ENCODE peak calls at places on chromosomes 3 and 15, in nine cellular contexts. One of them, this sample, is unnamed.

GRCh38 chr3:193563999-193564398 is 9.3 kb upstream of the ATP13A4 start:
- DNase-seq in GM06990: no peak
- DNase-seq in astrocyte of the spinal cord: no peak
- DNase-seq in neural progenitor cell: peak
- DNase-seq in uterus: no peak
- DNase-seq in psoas muscle: no peak
- DNase-seq in breast epithelium: no peak
- DNase-seq in kidney epithelial cell: no peak
- DNase-seq in heart left ventricle: no peak
- DNase-seq in this sample: no peak

GRCh38 chr3:180319461-180319860 is 282.5 kb upstream of the TTC14 start:
- DNase-seq in GM06990: no peak
- DNase-seq in astrocyte of the spinal cord: no peak
- DNase-seq in neural progenitor cell: no peak
- DNase-seq in uterus: no peak
- DNase-seq in psoas muscle: no peak
- DNase-seq in breast epithelium: no peak
- DNase-seq in kidney epithelial cell: no peak
- DNase-seq in heart left ventricle: no peak
- DNase-seq in this sample: no peak

GRCh38 chr15:74655424-74655823 is 39.8 kb downstream of the CLK3 start:
- DNase-seq in GM06990: peak
- DNase-seq in astrocyte of the spinal cord: peak
- DNase-seq in neural progenitor cell: no peak
- DNase-seq in uterus: no peak
- DNase-seq in psoas muscle: no peak
- DNase-seq in breast epithelium: no peak
- DNase-seq in kidney epithelial cell: no peak
- DNase-seq in heart left ventricle: no peak
- DNase-seq in this sample: peak

GRCh38 chr15:46865155-46865554 is 852.1 kb upstream of the SEMA6D start:
- DNase-seq in GM06990: no peak
- DNase-seq in astrocyte of the spinal cord: no peak
- DNase-seq in neural progenitor cell: no peak
- DNase-seq in uterus: no peak
- DNase-seq in psoas muscle: no peak
- DNase-seq in breast epithelium: no peak
- DNase-seq in kidney epithelial cell: no peak
- DNase-seq in heart left ventricle: no peak
- DNase-seq in this sample: no peak

GRCh38 chr15:89783111-89783860 is 7.2 kb downstream of the MESP2 start:
- DNase-seq in GM06990: no peak
- DNase-seq in astrocyte of the spinal cord: peak
- DNase-seq in neural progenitor cell: no peak
- DNase-seq in uterus: no peak
- DNase-seq in psoas muscle: no peak
- DNase-seq in breast epithelium: no peak
- DNase-seq in kidney epithelial cell: no peak
- DNase-seq in heart left ventricle: no peak
- DNase-seq in this sample: no peak

GRCh38 chr3:158167737-158168469 is 58.0 kb downstream of the RSRC1 start:
- DNase-seq in GM06990: no peak
- DNase-seq in astrocyte of the spinal cord: peak
- DNase-seq in neural progenitor cell: no peak
- DNase-seq in uterus: no peak
- DNase-seq in psoas muscle: no peak
- DNase-seq in breast epithelium: no peak
- DNase-seq in kidney epithelial cell: peak
- DNase-seq in heart left ventricle: no peak
- DNase-seq in this sample: peak

GRCh38 chr15:94206463-94207167 is 24.7 kb upstream of the MCTP2 start:
- DNase-seq in GM06990: no peak
- DNase-seq in astrocyte of the spinal cord: peak
- DNase-seq in neural progenitor cell: no peak
- DNase-seq in uterus: no peak
- DNase-seq in psoas muscle: no peak
- DNase-seq in breast epithelium: no peak
- DNase-seq in kidney epithelial cell: no peak
- DNase-seq in heart left ventricle: no peak
- DNase-seq in this sample: peak

GRCh38 chr15:33278816-33279612 is 31.8 kb upstream of the RYR3 start:
- DNase-seq in GM06990: no peak
- DNase-seq in astrocyte of the spinal cord: peak
- DNase-seq in neural progenitor cell: no peak
- DNase-seq in uterus: no peak
- DNase-seq in psoas muscle: no peak
- DNase-seq in breast epithelium: no peak
- DNase-seq in kidney epithelial cell: peak
- DNase-seq in heart left ventricle: no peak
- DNase-seq in this sample: peak

GRCh38 chr3:116971531-116971930 is 262.0 kb downstream of the TUSC7 start:
- DNase-seq in GM06990: no peak
- DNase-seq in astrocyte of the spinal cord: no peak
- DNase-seq in neural progenitor cell: no peak
- DNase-seq in uterus: no peak
- DNase-seq in psoas muscle: no peak
- DNase-seq in breast epithelium: no peak
- DNase-seq in kidney epithelial cell: no peak
- DNase-seq in heart left ventricle: no peak
- DNase-seq in this sample: no peak

GRCh38 chr3:126166009-126166408 is 14.4 kb downstream of the ALDH1L1 start:
- DNase-seq in GM06990: no peak
- DNase-seq in astrocyte of the spinal cord: no peak
- DNase-seq in neural progenitor cell: no peak
- DNase-seq in uterus: no peak
- DNase-seq in psoas muscle: no peak
- DNase-seq in breast epithelium: no peak
- DNase-seq in kidney epithelial cell: no peak
- DNase-seq in heart left ventricle: no peak
- DNase-seq in this sample: no peak

GRCh38 chr3:14780927-14781507 is 37.7 kb upstream of the FGD5 start:
- DNase-seq in GM06990: peak
- DNase-seq in astrocyte of the spinal cord: peak
- DNase-seq in neural progenitor cell: peak
- DNase-seq in uterus: no peak
- DNase-seq in psoas muscle: peak
- DNase-seq in breast epithelium: no peak
- DNase-seq in kidney epithelial cell: peak
- DNase-seq in heart left ventricle: peak
- DNase-seq in this sample: no peak
- TF ChIP-seq CTCF in GM06990: peak
- TF ChIP-seq CTCF in astrocyte of the spinal cord: peak
- TF ChIP-seq CTCF in neural progenitor cell: peak
- TF ChIP-seq CTCF in uterus: peak
- TF ChIP-seq CTCF in psoas muscle: peak
- TF ChIP-seq CTCF in breast epithelium: peak
- TF ChIP-seq CTCF in kidney epithelial cell: peak
- TF ChIP-seq CTCF in heart left ventricle: peak
- TF ChIP-seq CTCF in this sample: peak

GRCh38 chr3:172626241-172626640 is 84.6 kb downstream of the NCEH1 start:
- DNase-seq in GM06990: no peak
- DNase-seq in astrocyte of the spinal cord: peak
- DNase-seq in neural progenitor cell: no peak
- DNase-seq in uterus: no peak
- DNase-seq in psoas muscle: no peak
- DNase-seq in breast epithelium: no peak
- DNase-seq in kidney epithelial cell: no peak
- DNase-seq in heart left ventricle: no peak
- DNase-seq in this sample: no peak

GRCh38 chr3:172624999-172625398 is 85.9 kb downstream of the NCEH1 start:
- DNase-seq in GM06990: no peak
- DNase-seq in astrocyte of the spinal cord: no peak
- DNase-seq in neural progenitor cell: no peak
- DNase-seq in uterus: no peak
- DNase-seq in psoas muscle: no peak
- DNase-seq in breast epithelium: no peak
- DNase-seq in kidney epithelial cell: no peak
- DNase-seq in heart left ventricle: no peak
- DNase-seq in this sample: no peak

GRCh38 chr3:172625404-172625803 is 85.5 kb downstream of the NCEH1 start:
- DNase-seq in GM06990: no peak
- DNase-seq in astrocyte of the spinal cord: no peak
- DNase-seq in neural progenitor cell: no peak
- DNase-seq in uterus: no peak
- DNase-seq in psoas muscle: no peak
- DNase-seq in breast epithelium: no peak
- DNase-seq in kidney epithelial cell: no peak
- DNase-seq in heart left ventricle: no peak
- DNase-seq in this sample: no peak

GRCh38 chr3:172622156-172622555 is 88.7 kb downstream of the NCEH1 start:
- DNase-seq in GM06990: no peak
- DNase-seq in astrocyte of the spinal cord: no peak
- DNase-seq in neural progenitor cell: no peak
- DNase-seq in uterus: no peak
- DNase-seq in psoas muscle: no peak
- DNase-seq in breast epithelium: no peak
- DNase-seq in kidney epithelial cell: no peak
- DNase-seq in heart left ventricle: no peak
- DNase-seq in this sample: no peak

GRCh38 chr3:172622916-172623700 is 87.8 kb downstream of the NCEH1 start:
- DNase-seq in GM06990: no peak
- DNase-seq in astrocyte of the spinal cord: peak
- DNase-seq in neural progenitor cell: peak
- DNase-seq in uterus: no peak
- DNase-seq in psoas muscle: no peak
- DNase-seq in breast epithelium: no peak
- DNase-seq in kidney epithelial cell: no peak
- DNase-seq in heart left ventricle: no peak
- DNase-seq in this sample: peak
- H3K4me3 ChIP-seq in GM06990: no peak
- H3K4me3 ChIP-seq in astrocyte of the spinal cord: no peak
- H3K4me3 ChIP-seq in neural progenitor cell: no peak
- H3K4me3 ChIP-seq in uterus: no peak
- H3K4me3 ChIP-seq in psoas muscle: no peak
- H3K4me3 ChIP-seq in breast epithelium: no peak
- H3K4me3 ChIP-seq in kidney epithelial cell: no peak
- H3K4me3 ChIP-seq in heart left ventricle: no peak
- H3K4me3 ChIP-seq in this sample: no peak

DNA sequence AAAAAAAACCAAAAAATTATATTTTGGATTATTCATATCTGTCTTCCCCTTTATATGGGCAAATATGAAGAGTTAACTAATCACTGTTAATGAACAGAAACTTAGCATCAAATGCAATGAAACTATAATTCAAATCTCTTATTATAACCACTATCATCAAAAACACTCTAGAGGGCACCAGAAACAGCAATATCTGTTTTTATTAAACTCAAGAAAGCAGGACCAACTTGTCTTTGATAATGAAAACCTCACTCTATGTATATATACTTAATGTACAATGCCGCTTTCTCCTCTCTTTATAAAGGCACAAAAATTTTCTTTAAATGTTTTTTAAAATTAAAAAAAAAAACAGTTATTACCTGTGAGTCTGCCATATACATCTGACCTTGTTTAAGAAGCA is 92.7 kb downstream of the UACA start:
- DNase-seq in GM06990: no peak
- DNase-seq in astrocyte of the spinal cord: peak
- DNase-seq in neural progenitor cell: no peak
- DNase-seq in uterus: no peak
- DNase-seq in psoas muscle: no peak
- DNase-seq in breast epithelium: no peak
- DNase-seq in kidney epithelial cell: no peak
- DNase-seq in heart left ventricle: no peak
- DNase-seq in this sample: peak
- TF ChIP-seq CTCF in GM06990: no peak
- TF ChIP-seq CTCF in astrocyte of the spinal cord: peak
- TF ChIP-seq CTCF in neural progenitor cell: peak
- TF ChIP-seq CTCF in uterus: no peak
- TF ChIP-seq CTCF in psoas muscle: no peak
- TF ChIP-seq CTCF in breast epithelium: no peak
- TF ChIP-seq CTCF in kidney epithelial cell: no peak
- TF ChIP-seq CTCF in heart left ventricle: no peak
- TF ChIP-seq CTCF in this sample: no peak

GRCh38 chr3:159733194-159733860 is 255.3 kb upstream of the IL12A start:
- DNase-seq in GM06990: no peak
- DNase-seq in astrocyte of the spinal cord: peak
- DNase-seq in neural progenitor cell: peak
- DNase-seq in uterus: no peak
- DNase-seq in psoas muscle: no peak
- DNase-seq in breast epithelium: no peak
- DNase-seq in kidney epithelial cell: no peak
- DNase-seq in heart left ventricle: no peak
- DNase-seq in this sample: peak

GRCh38 chr3:159734681-159735080 is 254.0 kb upstream of the IL12A start:
- DNase-seq in GM06990: no peak
- DNase-seq in astrocyte of the spinal cord: no peak
- DNase-seq in neural progenitor cell: no peak
- DNase-seq in uterus: no peak
- DNase-seq in psoas muscle: no peak
- DNase-seq in breast epithelium: no peak
- DNase-seq in kidney epithelial cell: no peak
- DNase-seq in heart left ventricle: no peak
- DNase-seq in this sample: no peak

GRCh38 chr3:159727506-159727905 is 261.1 kb upstream of the IL12A start:
- DNase-seq in GM06990: no peak
- DNase-seq in astrocyte of the spinal cord: no peak
- DNase-seq in neural progenitor cell: no peak
- DNase-seq in uterus: no peak
- DNase-seq in psoas muscle: no peak
- DNase-seq in breast epithelium: no peak
- DNase-seq in kidney epithelial cell: no peak
- DNase-seq in heart left ventricle: no peak
- DNase-seq in this sample: no peak

GRCh38 chr3:159731254-159731653 is 257.4 kb upstream of the IL12A start:
- DNase-seq in GM06990: no peak
- DNase-seq in astrocyte of the spinal cord: no peak
- DNase-seq in neural progenitor cell: no peak
- DNase-seq in uterus: no peak
- DNase-seq in psoas muscle: no peak
- DNase-seq in breast epithelium: no peak
- DNase-seq in kidney epithelial cell: no peak
- DNase-seq in heart left ventricle: no peak
- DNase-seq in this sample: no peak

DNA sequence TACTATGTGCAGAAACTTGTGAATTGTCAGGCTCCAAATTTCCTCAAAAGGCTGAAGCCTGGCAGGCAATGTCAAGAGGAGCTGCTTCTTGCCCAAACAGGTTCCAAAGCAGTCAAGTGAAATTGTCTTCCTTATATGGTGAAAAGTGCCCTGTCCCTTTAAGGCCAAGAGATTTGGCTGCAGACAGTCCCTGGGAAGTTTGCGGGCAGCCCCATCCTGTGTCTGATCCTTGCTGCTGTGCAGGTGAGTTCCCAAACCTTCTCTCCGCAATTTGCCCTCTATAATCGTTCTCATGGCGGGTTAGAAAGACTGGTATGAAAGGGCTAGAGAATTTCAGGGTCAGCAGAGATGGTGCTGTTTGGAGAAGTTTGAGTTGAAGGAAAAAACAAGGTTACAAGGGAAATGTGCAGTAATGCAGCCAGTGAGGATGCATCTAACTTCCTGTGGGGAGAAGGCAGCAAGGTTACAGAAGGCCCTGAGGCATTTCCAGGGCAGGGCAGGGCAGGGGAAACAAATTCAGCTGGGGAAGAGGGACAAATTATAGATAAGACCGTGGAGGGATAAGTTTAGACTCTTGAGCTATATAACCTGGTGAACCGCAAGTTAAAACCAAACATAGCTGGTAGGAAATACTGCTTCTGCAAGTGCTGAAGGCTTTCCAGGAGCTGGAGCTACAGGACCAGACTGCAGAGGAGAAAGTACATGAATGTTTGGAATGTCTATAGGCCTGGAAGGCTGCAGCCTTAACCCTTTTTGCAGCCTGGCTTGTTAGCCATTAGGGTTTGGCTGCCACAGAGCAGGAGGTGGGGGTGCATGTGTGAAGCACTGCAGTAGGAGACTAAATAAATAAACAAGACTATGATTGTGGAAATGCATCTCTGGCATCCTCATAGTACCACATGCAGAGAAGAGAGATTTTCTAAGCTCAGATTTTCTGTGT is 256.2 kb upstream of the IL12A start:
- DNase-seq in GM06990: no peak
- DNase-seq in astrocyte of the spinal cord: peak
- DNase-seq in neural progenitor cell: peak
- DNase-seq in uterus: no peak
- DNase-seq in psoas muscle: no peak
- DNase-seq in breast epithelium: no peak
- DNase-seq in kidney epithelial cell: no peak
- DNase-seq in heart left ventricle: peak
- DNase-seq in this sample: peak
- H3K4me3 ChIP-seq in GM06990: no peak
- H3K4me3 ChIP-seq in astrocyte of the spinal cord: no peak
- H3K4me3 ChIP-seq in neural progenitor cell: peak
- H3K4me3 ChIP-seq in uterus: no peak
- H3K4me3 ChIP-seq in psoas muscle: peak
- H3K4me3 ChIP-seq in breast epithelium: peak
- H3K4me3 ChIP-seq in kidney epithelial cell: peak
- H3K4me3 ChIP-seq in heart left ventricle: peak
- H3K4me3 ChIP-seq in this sample: no peak